ENCODE peak calls at places on chromosome 16, in five cellular contexts. T is WTC11, L is adrenal gland, U is GM06990, W is cardiac muscle cell. Y is an unnamed sample.

GRCh38 chr16:27977966-27978365 is 85.5 kb downstream of the GSG1L start:
- DNase-seq in T (no peak), L (no peak), U (no peak), W (no peak), Y (no peak)

GRCh38 chr16:49276646-49277385 is 4.8 kb downstream of the CBLN1 start:
- DNase-seq in T (peak; percentile 28), L (no peak), U (no peak), W (no peak), Y (no peak)

GRCh38 chr16:51538707-51539604 is 387.9 kb upstream of the SALL1 start:
- DNase-seq in T (no peak), L (no peak), U (no peak), W (no peak), Y (peak; percentile 59)

GRCh38 chr16:12988071-12988470 is 86.7 kb downstream of the SHISA9 start:
- DNase-seq in T (no peak), L (no peak), U (no peak), W (no peak), Y (no peak)

GRCh38 chr16:28974007-28974436 is 556 bp upstream of the SPNS1 start:
- DNase-seq in T (peak; percentile 78), L (peak; percentile 46), U (no peak), W (peak; percentile 85), Y (peak; percentile 34)

GRCh38 chr16:75385507-75386152 is 47.7 kb downstream of the CFDP1 start:
- DNase-seq in T (no peak), L (no peak), U (peak; percentile 16), W (peak; percentile 80), Y (peak; percentile 68)

GRCh38 chr16:57694556-57695377 is at the start of gene DRC7:
- DNase-seq in T (peak; percentile 74), L (peak; percentile 33), U (peak; percentile 28), W (peak; percentile 85), Y (no peak)

GRCh38 chr16:80122155-80122554 is 418.6 kb upstream of the DYNLRB2 start:
- DNase-seq in T (no peak), L (peak; percentile 39), U (no peak), W (peak; percentile 27), Y (peak; percentile 18)

GRCh38 chr16:86512301-86512859 is 2.1 kb downstream of the FOXF1 start:
- DNase-seq in T (no peak), L (no peak), U (no peak), W (no peak), Y (no peak)

GRCh38 chr16:85366031-85366763 is 246.9 kb upstream of the GSE1 start:
- DNase-seq in T (peak; percentile 44), L (no peak), U (no peak), W (peak; percentile 75), Y (no peak)

GRCh38 chr16:68257906-68258800 is 6.2 kb upstream of the SLC7A6 start:
- DNase-seq in T (no peak), L (peak; percentile 89), U (peak; percentile 46), W (no peak), Y (peak; percentile 81)

GRCh38 chr16:48556210-48556912 is 53.6 kb downstream of the N4BP1 start:
- DNase-seq in T (no peak), L (no peak), U (no peak), W (no peak), Y (no peak)

GRCh38 chr16:89845417-89845816 is 17.1 kb downstream of the SPIRE2 start:
- DNase-seq in T (no peak), L (no peak), U (peak; percentile 55), W (no peak), Y (no peak)

GRCh38 chr16:20844588-20844987 is 38.3 kb downstream of the REXO5 start:
- DNase-seq in T (no peak), L (no peak), U (no peak), W (no peak), Y (no peak)

GRCh38 chr16:8760021-8760420 is 37.4 kb downstream of the TMEM186 start:
- DNase-seq in T (no peak), L (no peak), U (no peak), W (no peak), Y (no peak)

GRCh38 chr16:24423332-24423731 is 116.0 kb upstream of the RBBP6 start:
- DNase-seq in T (no peak), L (no peak), U (no peak), W (no peak), Y (no peak)

GRCh38 chr16:85913688-85914422 is 14.9 kb downstream of the IRF8 start:
- DNase-seq in T (no peak), L (no peak), U (no peak), W (no peak), Y (no peak)

GRCh38 chr16:7867831-7868230 is 535.2 kb downstream of the RBFOX1 start:
- DNase-seq in T (no peak), L (no peak), U (no peak), W (no peak), Y (no peak)

GRCh38 chr16:46650224-46650623 is 29.0 kb upstream of the SHCBP1 start:
- DNase-seq in T (no peak), L (no peak), U (no peak), W (no peak), Y (no peak)

GRCh38 chr16:970766-971581 is at the start of gene LMF1:
- DNase-seq in T (peak; percentile 94), L (peak; percentile 95), U (peak; percentile 92), W (peak; percentile 92), Y (peak; percentile 39)
- TF ChIP-seq CTCF in T (no peak), L (no peak), U (no peak), W (no peak), Y (no peak)

GRCh38 chr16:50323335-50324011 is 45.3 kb downstream of the BRD7 start:
- DNase-seq in T (no peak), L (peak; percentile 59), U (no peak), W (no peak), Y (no peak)
- TF ChIP-seq CTCF in T (no peak), L (no peak), U (peak; percentile 33), W (peak; percentile 23), Y (peak; percentile 39)

GRCh38 chr16:3182608-3183444 is 5.2 kb upstream of the OR1F1 start:
- DNase-seq in T (peak; percentile 85), L (no peak), U (peak; percentile 78), W (peak; percentile 47), Y (no peak)
- TF ChIP-seq CTCF in T (no peak), L (no peak), U (peak; percentile 55), W (peak; percentile 44), Y (peak; percentile 25)

GRCh38 chr16:2155091-2156024 is at the start of gene TRAF7:
- DNase-seq in T (peak; percentile 99), L (peak; percentile 99), U (peak; percentile 100), W (peak; percentile 100), Y (peak; percentile 100)
- TF ChIP-seq CTCF in T (no peak), L (no peak), U (no peak), W (no peak), Y (no peak)

DNA sequence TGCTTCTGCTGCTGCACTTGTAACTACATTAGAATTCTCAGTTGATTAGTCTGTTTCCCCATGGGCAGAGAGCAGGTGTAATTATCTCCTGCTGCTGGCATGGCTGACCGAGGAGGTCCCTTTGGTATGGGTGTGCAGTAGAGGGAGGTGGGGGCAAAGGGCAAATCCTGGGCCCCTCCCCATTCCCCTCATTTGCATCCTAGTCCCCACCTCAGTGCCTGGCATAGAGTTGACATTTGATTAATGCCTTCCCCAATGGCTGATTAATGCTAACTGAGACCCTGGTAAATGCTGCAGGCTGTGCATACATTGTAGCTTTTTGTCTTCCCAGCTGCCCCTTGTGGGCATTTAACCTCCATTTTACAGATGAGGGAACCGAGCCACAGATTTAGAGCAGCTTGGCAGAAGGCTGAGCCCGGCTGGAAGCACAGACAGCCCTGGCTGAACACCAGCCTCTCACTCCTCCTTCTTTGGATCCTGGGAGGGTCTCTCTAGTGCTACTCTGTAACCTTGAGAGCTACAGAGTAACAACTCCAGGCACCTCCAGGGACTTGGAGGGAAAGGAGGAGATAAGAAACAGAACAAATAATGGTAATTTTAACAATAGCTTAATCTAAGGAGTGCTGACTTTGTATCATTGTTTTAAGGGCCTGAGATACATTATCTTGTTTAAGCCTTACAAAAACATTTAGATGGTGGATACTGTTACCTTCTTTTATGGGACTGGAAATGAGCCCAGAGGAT is 5.1 kb downstream of the PLCG2 start:
- DNase-seq in T (no peak), L (no peak), U (no peak), W (peak; percentile 40), Y (no peak)
- TF ChIP-seq CTCF in T (no peak), L (no peak), U (no peak), W (no peak), Y (no peak)

GRCh38 chr16:1059310-1059709 is 13.2 kb upstream of the SSTR5 start:
- DNase-seq in T (no peak), L (no peak), U (no peak), W (no peak), Y (no peak)

GRCh38 chr16:1056196-1056595 is 16.4 kb upstream of the SSTR5 start:
- DNase-seq in T (no peak), L (no peak), U (no peak), W (no peak), Y (no peak)

GRCh38 chr16:1055557-1055924 is 17.0 kb upstream of the SSTR5 start:
- DNase-seq in T (no peak), L (no peak), U (no peak), W (no peak), Y (no peak)

GRCh38 chr16:1058216-1058615 is 14.3 kb upstream of the SSTR5 start:
- DNase-seq in T (no peak), L (no peak), U (no peak), W (no peak), Y (no peak)

GRCh38 chr16:1057252-1057932 is 15.2 kb upstream of the SSTR5 start:
- DNase-seq in T (peak; percentile 81), L (peak; percentile 38), U (peak; percentile 36), W (peak; percentile 69), Y (no peak)
- TF ChIP-seq CTCF in T (peak; percentile 93), L (peak; percentile 72), U (peak; percentile 53), W (peak; percentile 74), Y (peak; percentile 73)

GRCh38 chr16:88633684-88634140 is 4.7 kb upstream of the IL17C start:
- DNase-seq in T (peak; percentile 67), L (no peak), U (no peak), W (peak; percentile 26), Y (no peak)
- TF ChIP-seq CTCF in T (no peak), L (no peak), U (peak; percentile 60), W (peak; percentile 30), Y (peak; percentile 46)

Y was measured in retinal pigment epithelial cell.